ENCODE peak calls at places on chromosomes 16 and 17, in seven cellular contexts. N is effector CD8-positive, alpha-beta T cell; J is posterior cingulate gyrus; U is fibroblast of the conjunctiva; W is sciatic nerve; S is left kidney; H is head of caudate nucleus. K is an unnamed sample.
A peak's percentile ranks its signal among the peaks of the same experiment; 100 is the strongest.

GRCh38 chr17:78128616-78129384 is at the start of gene TMC6:
- DNase-seq in N (peak; percentile 69), J (no peak), U (no peak), W (peak; percentile 65), S (peak; percentile 80), H (peak; percentile 73), K (peak; percentile 79)

GRCh38 chr16:56634715-56635440 is 2.4 kb downstream of the MT1M start:
- DNase-seq in N (no peak), J (no peak), U (no peak), W (peak; percentile 53), S (no peak), H (no peak), K (no peak)

GRCh38 chr17:64498308-64499203 is 1.7 kb upstream of the POLG2 start:
- DNase-seq in N (no peak), J (no peak), U (no peak), W (no peak), S (no peak), H (no peak), K (no peak)

GRCh38 chr17:42457107-42457787 is 1.4 kb upstream of the ATP6V0A1 start:
- DNase-seq in N (no peak), J (no peak), U (no peak), W (no peak), S (no peak), H (no peak), K (peak; percentile 32)

GRCh38 chr16:53372942-53373871 is 61.1 kb upstream of the RBL2 start:
- DNase-seq in N (peak; percentile 71), J (no peak), U (no peak), W (no peak), S (peak; percentile 71), H (no peak), K (no peak)

GRCh38 chr16:59204589-59204988 is 470.5 kb upstream of the GOT2 start:
- DNase-seq in N (no peak), J (no peak), U (no peak), W (no peak), S (no peak), H (no peak), K (no peak)

GRCh38 chr17:40727447-40728231 is 24.1 kb upstream of the KRT24 start:
- DNase-seq in N (no peak), J (no peak), U (peak; percentile 33), W (no peak), S (peak; percentile 16), H (no peak), K (peak; percentile 25)

GRCh38 chr16:26856271-26856670 is 210.5 kb upstream of the C16orf82 start:
- DNase-seq in N (no peak), J (no peak), U (no peak), W (no peak), S (peak; percentile 13), H (no peak), K (no peak)

GRCh38 chr17:21595086-21595485 is 97.2 kb upstream of the KCNJ18 start:
- DNase-seq in N (no peak), J (no peak), U (no peak), W (no peak), S (no peak), H (no peak), K (no peak)

GRCh38 chr17:1153795-1154546 is 25.8 kb downstream of the ABR start:
- DNase-seq in N (no peak), J (peak; percentile 62), U (peak; percentile 93), W (peak; percentile 71), S (peak; percentile 86), H (peak; percentile 90), K (no peak)

GRCh38 chr17:39791296-39791992 is 53.7 kb downstream of the GRB7 start:
- DNase-seq in N (no peak), J (no peak), U (no peak), W (no peak), S (no peak), H (no peak), K (peak; percentile 39)

GRCh38 chr16:1308036-1308976 is 1.1 kb upstream of the UBE2I start:
- DNase-seq in N (no peak), J (no peak), U (no peak), W (no peak), S (no peak), H (no peak), K (no peak)

GRCh38 chr17:20896153-20896649 is 146.6 kb downstream of the USP22 start:
- DNase-seq in N (peak; percentile 27), J (no peak), U (no peak), W (peak; percentile 65), S (peak; percentile 74), H (peak; percentile 49), K (peak; percentile 31)

GRCh38 chr16:84618428-84619102 is 687 bp upstream of the COTL1 start:
- DNase-seq in N (no peak), J (no peak), U (peak; percentile 90), W (no peak), S (peak; percentile 75), H (no peak), K (no peak)

GRCh38 chr16:51994597-51994996 is 552.3 kb downstream of the TOX3 start:
- DNase-seq in N (no peak), J (no peak), U (no peak), W (no peak), S (peak; percentile 70), H (no peak), K (no peak)

GRCh38 chr16:48102083-48103008 is 53.4 kb downstream of the ABCC12 start:
- DNase-seq in N (no peak), J (no peak), U (no peak), W (no peak), S (no peak), H (no peak), K (no peak)

GRCh38 chr16:85114909-85115567 is 2.8 kb upstream of the CIBAR2 start:
- DNase-seq in N (peak; percentile 70), J (peak; percentile 92), U (peak; percentile 65), W (peak; percentile 95), S (peak; percentile 96), H (peak; percentile 91), K (peak; percentile 83)

GRCh38 chr16:14399397-14400284 is 230.4 kb downstream of the PARN start:
- DNase-seq in N (no peak), J (peak; percentile 35), U (peak; percentile 63), W (peak; percentile 71), S (peak; percentile 76), H (peak; percentile 50), K (no peak)

GRCh38 chr16:9042943-9043680 is 48.3 kb upstream of the HAPSTR1 start:
- DNase-seq in N (no peak), J (no peak), U (peak; percentile 18), W (no peak), S (no peak), H (peak; percentile 52), K (no peak)

GRCh38 chr17:80017226-80018010 is 18.3 kb downstream of the TBC1D16 start:
- DNase-seq in N (no peak), J (no peak), U (no peak), W (no peak), S (no peak), H (no peak), K (no peak)

GRCh38 chr17:8016632-8017424 is 14.4 kb downstream of the GUCY2D start:
- DNase-seq in N (no peak), J (peak; percentile 37), U (peak; percentile 4), W (peak; percentile 56), S (peak; percentile 82), H (peak; percentile 75), K (no peak)

GRCh38 chr16:81608515-81609209 is 164.1 kb downstream of the CMIP start:
- DNase-seq in N (no peak), J (no peak), U (no peak), W (no peak), S (no peak), H (no peak), K (no peak)

GRCh38 chr17:73389411-73389810 is 77.6 kb upstream of the CDC42EP4 start:
- DNase-seq in N (no peak), J (no peak), U (no peak), W (no peak), S (no peak), H (no peak), K (no peak)

GRCh38 chr16:4678596-4678995 is 14.8 kb upstream of the NUDT16L1 start:
- DNase-seq in N (no peak), J (no peak), U (no peak), W (no peak), S (no peak), H (no peak), K (no peak)

K was measured in stimulated activated naive B cell treated with anti-CD40 and anti-IgM and Interleukin-4, amounts not matched to agents 10 μg/mL and 1 μg/mL and 100 μg/mL, for 72 hours.